ENCODE peak calls at places on chromosomes 16 and 17, in seven cellular contexts. One of them, this sample, is unnamed.

GRCh38 chr17:55601874-55602364 is 90.7 kb upstream of the SMIM36 start:
- DNase-seq in suprapubic skin: no peak
- DNase-seq in cardiac muscle cell: peak; percentile 23
- DNase-seq in neural progenitor cell: peak; percentile 81
- DNase-seq in lower lobe of right lung: no peak
- DNase-seq in IMR-90: peak; percentile 61
- DNase-seq in PC-9: no peak
- DNase-seq in this sample: peak; percentile 48

GRCh38 chr17:15659236-15659635 is 24.9 kb downstream of the TRIM16 start:
- DNase-seq in suprapubic skin: no peak
- DNase-seq in lower lobe of right lung: no peak
- DNase-seq in neural progenitor cell: no peak
- DNase-seq in IMR-90: no peak
- DNase-seq in PC-9: peak; percentile 45
- DNase-seq in cardiac muscle cell: no peak
- DNase-seq in this sample: no peak

GRCh38 chr17:45430738-45431530 is 1.7 kb downstream of the ARHGAP27 start:
- DNase-seq in PC-9: peak; percentile 67
- DNase-seq in lower lobe of right lung: peak; percentile 88
- DNase-seq in cardiac muscle cell: no peak
- DNase-seq in suprapubic skin: peak; percentile 78
- DNase-seq in IMR-90: no peak
- DNase-seq in neural progenitor cell: peak; percentile 48
- DNase-seq in this sample: peak; percentile 80

GRCh38 chr16:70725024-70725911 is 39.4 kb upstream of the MTSS2 start:
- DNase-seq in lower lobe of right lung: peak; percentile 81
- DNase-seq in IMR-90: no peak
- DNase-seq in PC-9: no peak
- DNase-seq in suprapubic skin: no peak
- DNase-seq in cardiac muscle cell: no peak
- DNase-seq in neural progenitor cell: no peak
- DNase-seq in this sample: no peak

GRCh38 chr17:19249681-19250080 is 12.5 kb downstream of the EPN2 start:
- DNase-seq in neural progenitor cell: no peak
- DNase-seq in PC-9: no peak
- DNase-seq in lower lobe of right lung: no peak
- DNase-seq in IMR-90: no peak
- DNase-seq in suprapubic skin: no peak
- DNase-seq in cardiac muscle cell: no peak
- DNase-seq in this sample: no peak

GRCh38 chr17:76268015-76268749 is 3.0 kb downstream of the UBALD2 start:
- DNase-seq in neural progenitor cell: no peak
- DNase-seq in suprapubic skin: peak; percentile 93
- DNase-seq in PC-9: no peak
- DNase-seq in cardiac muscle cell: no peak
- DNase-seq in IMR-90: peak; percentile 45
- DNase-seq in lower lobe of right lung: peak; percentile 88
- DNase-seq in this sample: peak; percentile 75

GRCh38 chr16:77273815-77274214 is 74.6 kb downstream of the SYCE1L start:
- DNase-seq in suprapubic skin: no peak
- DNase-seq in cardiac muscle cell: no peak
- DNase-seq in PC-9: no peak
- DNase-seq in lower lobe of right lung: no peak
- DNase-seq in IMR-90: no peak
- DNase-seq in neural progenitor cell: no peak
- DNase-seq in this sample: no peak

GRCh38 chr17:9512323-9513168 is 63.1 kb downstream of the STX8 start:
- DNase-seq in cardiac muscle cell: no peak
- DNase-seq in lower lobe of right lung: no peak
- DNase-seq in IMR-90: peak; percentile 76
- DNase-seq in suprapubic skin: no peak
- DNase-seq in PC-9: no peak
- DNase-seq in neural progenitor cell: no peak
- DNase-seq in this sample: no peak

GRCh38 chr16:1870365-1871082 is 1.4 kb downstream of the MEIOB start:
- DNase-seq in IMR-90: peak; percentile 79
- DNase-seq in PC-9: no peak
- DNase-seq in neural progenitor cell: no peak
- DNase-seq in suprapubic skin: no peak
- DNase-seq in lower lobe of right lung: no peak
- DNase-seq in cardiac muscle cell: no peak
- DNase-seq in this sample: no peak

GRCh38 chr17:29179232-29180036 is 764 bp downstream of the MYO18A start:
- DNase-seq in suprapubic skin: peak; percentile 81
- DNase-seq in cardiac muscle cell: peak; percentile 72
- DNase-seq in PC-9: peak; percentile 96
- DNase-seq in neural progenitor cell: peak; percentile 89
- DNase-seq in IMR-90: no peak
- DNase-seq in lower lobe of right lung: peak; percentile 83
- DNase-seq in this sample: peak; percentile 91

GRCh38 chr16:62965831-62966230 is 929.6 kb upstream of the CDH8 start:
- DNase-seq in cardiac muscle cell: no peak
- DNase-seq in suprapubic skin: no peak
- DNase-seq in neural progenitor cell: no peak
- DNase-seq in PC-9: no peak
- DNase-seq in lower lobe of right lung: no peak
- DNase-seq in IMR-90: no peak
- DNase-seq in this sample: no peak

GRCh38 chr16:66618588-66618987 is 14.1 kb downstream of the CMTM3 start:
- DNase-seq in IMR-90: peak; percentile 98
- DNase-seq in lower lobe of right lung: no peak
- DNase-seq in cardiac muscle cell: no peak
- DNase-seq in suprapubic skin: no peak
- DNase-seq in neural progenitor cell: no peak
- DNase-seq in PC-9: peak; percentile 89
- DNase-seq in this sample: no peak

GRCh38 chr17:2634361-2634960 is 41.0 kb downstream of the PAFAH1B1 start:
- DNase-seq in PC-9: peak; percentile 80
- DNase-seq in IMR-90: peak; percentile 25
- DNase-seq in suprapubic skin: no peak
- DNase-seq in lower lobe of right lung: no peak
- DNase-seq in cardiac muscle cell: no peak
- DNase-seq in neural progenitor cell: no peak
- DNase-seq in this sample: no peak

GRCh38 chr17:6374761-6375312 is 60.1 kb downstream of the AIPL1 start:
- DNase-seq in neural progenitor cell: peak; percentile 67
- DNase-seq in lower lobe of right lung: no peak
- DNase-seq in IMR-90: peak; percentile 61
- DNase-seq in PC-9: peak; percentile 17
- DNase-seq in cardiac muscle cell: peak; percentile 49
- DNase-seq in suprapubic skin: no peak
- DNase-seq in this sample: no peak

GRCh38 chr17:17726721-17727060 is 45.4 kb downstream of the RAI1 start:
- DNase-seq in PC-9: no peak
- DNase-seq in suprapubic skin: no peak
- DNase-seq in lower lobe of right lung: no peak
- DNase-seq in cardiac muscle cell: no peak
- DNase-seq in IMR-90: no peak
- DNase-seq in neural progenitor cell: no peak
- DNase-seq in this sample: no peak

GRCh38 chr16:51938861-51939260 is 608.1 kb downstream of the TOX3 start:
- DNase-seq in PC-9: no peak
- DNase-seq in cardiac muscle cell: no peak
- DNase-seq in neural progenitor cell: no peak
- DNase-seq in suprapubic skin: no peak
- DNase-seq in IMR-90: no peak
- DNase-seq in lower lobe of right lung: no peak
- DNase-seq in this sample: no peak

GRCh38 chr17:63588797-63589196 is 11.9 kb upstream of the TACO1 start:
- DNase-seq in neural progenitor cell: no peak
- DNase-seq in IMR-90: no peak
- DNase-seq in lower lobe of right lung: no peak
- DNase-seq in PC-9: no peak
- DNase-seq in suprapubic skin: no peak
- DNase-seq in cardiac muscle cell: no peak
- DNase-seq in this sample: no peak

GRCh38 chr17:31416503-31416923 is 25.0 kb downstream of the RAB11FIP4 start:
- DNase-seq in PC-9: no peak
- DNase-seq in neural progenitor cell: peak; percentile 72
- DNase-seq in IMR-90: peak; percentile 6
- DNase-seq in cardiac muscle cell: peak; percentile 90
- DNase-seq in lower lobe of right lung: no peak
- DNase-seq in suprapubic skin: no peak
- DNase-seq in this sample: no peak
- H3K4me3 ChIP-seq in PC-9: no peak overlapping the region
- H3K4me3 ChIP-seq in neural progenitor cell: no peak overlapping the region
- H3K4me3 ChIP-seq in IMR-90: no peak overlapping the region
- H3K4me3 ChIP-seq in cardiac muscle cell: no peak overlapping the region
- H3K4me3 ChIP-seq in lower lobe of right lung: no peak overlapping the region
- H3K4me3 ChIP-seq in suprapubic skin: no peak overlapping the region
- H3K4me3 ChIP-seq in this sample: no peak overlapping the region

DNA sequence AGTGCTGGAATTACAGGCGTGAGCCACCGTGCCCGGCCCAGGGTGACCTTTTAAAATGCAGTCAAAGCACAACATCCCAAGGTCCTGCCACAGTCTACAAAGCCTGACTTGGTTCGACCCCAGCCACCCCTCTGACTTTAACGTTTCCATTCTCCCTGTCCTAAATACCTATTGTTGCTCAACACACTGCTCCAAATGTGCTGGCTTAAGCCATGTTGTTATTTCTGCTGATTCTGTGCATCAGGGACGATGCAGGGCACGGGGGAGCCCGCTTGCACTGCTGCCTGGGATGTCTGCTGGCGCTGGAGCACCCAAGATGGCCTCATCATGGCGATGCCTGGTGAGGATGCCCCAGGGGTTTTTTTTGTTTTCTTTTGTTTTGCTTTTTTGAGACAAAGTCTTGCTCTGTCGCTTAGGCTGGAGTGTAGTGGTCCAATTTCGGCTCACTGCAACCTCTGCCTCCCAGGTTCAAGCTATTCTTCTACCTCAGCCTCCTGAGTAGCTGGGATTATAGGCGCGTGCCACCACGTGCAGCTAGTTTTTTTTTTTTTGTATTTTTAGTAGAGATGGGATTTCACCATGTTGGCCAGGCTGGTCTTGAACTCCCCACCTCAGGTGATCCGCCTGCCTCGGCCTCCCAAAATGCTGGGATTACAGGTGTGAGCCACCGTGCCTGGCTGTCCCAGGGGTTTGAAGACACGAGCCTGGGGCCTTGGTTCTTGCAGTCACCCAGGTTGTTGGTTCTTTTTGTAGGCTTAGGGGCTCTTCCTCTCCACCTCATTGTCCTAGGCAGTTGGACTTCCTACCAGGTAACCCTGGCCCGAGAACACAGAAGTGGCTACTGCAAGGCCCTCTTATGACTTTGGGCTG is 22.9 kb downstream of the TMC7 start:
- DNase-seq in neural progenitor cell: no peak
- DNase-seq in cardiac muscle cell: no peak
- DNase-seq in suprapubic skin: no peak
- DNase-seq in IMR-90: no peak
- DNase-seq in lower lobe of right lung: no peak
- DNase-seq in PC-9: no peak
- DNase-seq in this sample: no peak
- H3K4me1 ChIP-seq in neural progenitor cell: peaks cover 24% of the 10 kb centered on the region
- H3K4me1 ChIP-seq in cardiac muscle cell: peaks cover 5% of the 10 kb centered on the region
- H3K4me1 ChIP-seq in suprapubic skin: peaks cover 19% of the 10 kb centered on the region
- H3K4me1 ChIP-seq in IMR-90: peaks cover 10% of the 10 kb centered on the region
- H3K4me1 ChIP-seq in lower lobe of right lung: no peaks in the 10 kb centered on the region
- H3K4me1 ChIP-seq in PC-9: peaks cover 11% of the 10 kb centered on the region
- H3K4me1 ChIP-seq in this sample: no peaks in the 10 kb centered on the region

DNA sequence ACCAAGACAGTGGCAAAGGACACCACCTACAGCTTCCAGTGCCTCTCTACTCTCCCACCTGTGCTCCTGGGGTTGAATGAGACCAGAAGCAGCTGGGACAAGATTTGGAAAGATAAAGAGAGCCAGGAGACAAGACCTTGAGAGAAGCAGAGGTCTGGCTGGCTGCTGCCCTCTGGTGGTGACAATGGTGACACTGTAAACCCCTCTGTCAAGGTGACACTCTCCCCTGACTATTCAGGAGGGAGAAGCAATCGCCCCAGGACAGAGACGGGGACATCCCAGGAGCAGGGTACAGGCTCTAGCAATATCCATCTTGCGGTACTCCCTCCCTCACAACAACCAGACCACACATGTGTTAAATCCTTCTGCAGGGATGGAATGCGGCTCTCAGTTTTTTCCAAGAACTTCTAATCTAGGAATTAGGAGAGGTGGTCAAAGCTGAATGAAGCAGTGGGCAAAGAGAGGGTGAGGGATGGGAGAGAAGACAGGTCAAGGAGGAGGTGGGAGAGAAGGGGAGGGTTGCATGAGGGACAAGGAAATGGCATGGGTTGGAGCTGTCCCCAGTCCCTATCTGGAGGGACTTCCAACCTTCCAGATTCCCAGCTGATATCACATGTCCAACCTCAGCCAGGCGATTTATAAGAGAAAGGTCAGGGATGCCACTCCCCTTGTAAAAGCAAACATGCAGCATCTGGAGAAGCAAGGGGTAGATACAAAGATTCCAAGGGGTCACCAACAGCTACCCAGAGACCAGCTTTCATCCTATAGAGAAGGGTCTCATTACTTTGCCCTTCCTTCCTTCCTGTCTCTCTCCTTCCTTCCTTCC is 2.9 kb downstream of the PHOSPHO1 start:
- DNase-seq in suprapubic skin: peak; percentile 85
- DNase-seq in IMR-90: peak; percentile 59
- DNase-seq in PC-9: peak; percentile 69
- DNase-seq in cardiac muscle cell: peak; percentile 81
- DNase-seq in neural progenitor cell: peak; percentile 80
- DNase-seq in lower lobe of right lung: peak; percentile 78
- DNase-seq in this sample: peak; percentile 89
- TF ChIP-seq CTCF in suprapubic skin: peak; percentile 73
- TF ChIP-seq CTCF in IMR-90: peak; percentile 79
- TF ChIP-seq CTCF in PC-9: peak; percentile 94
- TF ChIP-seq CTCF in cardiac muscle cell: peak; percentile 84
- TF ChIP-seq CTCF in neural progenitor cell: peak; percentile 89
- TF ChIP-seq CTCF in lower lobe of right lung: peak; percentile 85
- TF ChIP-seq CTCF in this sample: peak; percentile 62

GRCh38 chr16:49875812-49876715 is 20.2 kb upstream of the ZNF423 start:
- DNase-seq in neural progenitor cell: peak; percentile 73
- DNase-seq in suprapubic skin: no peak
- DNase-seq in IMR-90: no peak
- DNase-seq in lower lobe of right lung: no peak
- DNase-seq in cardiac muscle cell: no peak
- DNase-seq in PC-9: no peak
- DNase-seq in this sample: no peak
- H3K4me3 ChIP-seq in neural progenitor cell: peak overlapping the region; percentile 26
- H3K4me3 ChIP-seq in suprapubic skin: peak overlapping the region; percentile 43
- H3K4me3 ChIP-seq in IMR-90: no peak overlapping the region
- H3K4me3 ChIP-seq in lower lobe of right lung: peak overlapping the region; percentile 44
- H3K4me3 ChIP-seq in cardiac muscle cell: no peak overlapping the region
- H3K4me3 ChIP-seq in PC-9: no peak overlapping the region
- H3K4me3 ChIP-seq in this sample: no peak overlapping the region

This sample was measured in mucosa of descending colon.